ENCODE peak calls at places on chromosomes 1 and 21, in ten cellular contexts. W is fibroblast of pulmonary artery, I is globus pallidus, M is C1 segment of cervical spinal cord, N is right cardiac atrium, A is adipocyte, E is brain microvascular endothelial cell, T is lower leg skin, G is IMR-90, D is putamen. P is an unnamed sample.

GRCh38 chr1:241838831-241839365 is 9.1 kb upstream of the EXO1 start:
- DNase-seq in E (peak; percentile 11), D (no peak), T (no peak), G (peak; percentile 42), M (no peak), N (no peak), I (no peak), A (peak; percentile 21), W (no peak), P (no peak)

GRCh38 chr1:207959141-207959825 is 48.4 kb upstream of the CD34 start:
- DNase-seq in E (peak; percentile 14), T (peak; percentile 64), N (peak; percentile 97), G (peak; percentile 38), D (no peak), A (peak; percentile 69), I (peak; percentile 42), M (no peak), W (peak; percentile 60), P (peak; percentile 30)

GRCh38 chr1:20698195-20698910 is 19.5 kb downstream of the KIF17 start:
- DNase-seq in W (peak; percentile 43), M (no peak), D (no peak), G (peak; percentile 89), A (peak; percentile 37), I (no peak), T (no peak), E (peak; percentile 21), N (peak; percentile 41), P (no peak)

GRCh38 chr1:83815348-83815747 is 183.6 kb downstream of the TTLL7 start:
- DNase-seq in T (peak; percentile 29), E (peak; percentile 49), A (peak; percentile 92), D (no peak), G (peak; percentile 58), W (peak; percentile 48), N (no peak), M (no peak), I (no peak), P (peak; percentile 69)

GRCh38 chr1:29176567-29176966 is 5.1 kb downstream of the SRSF4 start:
- DNase-seq in G (no peak), M (no peak), A (no peak), N (no peak), W (no peak), T (no peak), I (no peak), D (no peak), E (no peak), P (no peak)

GRCh38 chr1:201423655-201424610 is 2.4 kb upstream of the TNNI1 start:
- DNase-seq in I (no peak), N (no peak), G (no peak), M (no peak), T (no peak), E (no peak), W (no peak), D (no peak), A (no peak), P (no peak)

GRCh38 chr1:44827197-44828002 is 15.7 kb downstream of the PTCH2 start:
- DNase-seq in G (no peak), T (no peak), M (no peak), N (peak; percentile 71), D (no peak), E (no peak), W (no peak), A (no peak), I (no peak), P (no peak)

GRCh38 chr1:225921734-225922709 is 2.0 kb downstream of the PYCR2 start:
- DNase-seq in I (no peak), A (no peak), N (peak; percentile 41), E (no peak), W (no peak), D (no peak), T (peak; percentile 44), G (no peak), M (no peak), P (no peak)

GRCh38 chr1:4219111-4219510 is 319.0 kb upstream of the C1orf174 start:
- DNase-seq in W (no peak), T (no peak), D (no peak), G (no peak), E (no peak), A (no peak), I (no peak), M (no peak), N (no peak), P (no peak)

GRCh38 chr1:160776178-160776577 is 19.8 kb upstream of the LY9 start:
- DNase-seq in M (no peak), E (no peak), I (no peak), W (no peak), A (no peak), D (no peak), G (no peak), N (no peak), T (no peak), P (no peak)

GRCh38 chr21:21715286-21715969 is 717.2 kb downstream of the NCAM2 start:
- DNase-seq in N (no peak), M (no peak), A (peak; percentile 80), T (no peak), E (peak; percentile 51), D (no peak), W (peak; percentile 91), I (no peak), G (peak; percentile 93), P (peak; percentile 12)

GRCh38 chr1:37932759-37933158 is 14.1 kb downstream of the INPP5B start:
- DNase-seq in G (peak; percentile 89), T (no peak), I (no peak), D (no peak), E (peak; percentile 63), W (peak; percentile 26), M (no peak), N (no peak), A (peak; percentile 40), P (peak; percentile 34)

GRCh38 chr21:41133896-41134522 is 34.0 kb upstream of the BACE2 start:
- DNase-seq in D (no peak), N (no peak), T (no peak), I (peak; percentile 31), G (peak; percentile 54), A (peak; percentile 67), M (no peak), E (peak; percentile 28), W (peak; percentile 53), P (peak; percentile 36)

GRCh38 chr1:115426271-115426771 is 88.3 kb upstream of the NGF start:
- DNase-seq in T (no peak), N (peak; percentile 90), M (no peak), D (no peak), E (peak; percentile 85), I (no peak), W (peak; percentile 93), G (peak; percentile 91), A (peak; percentile 59), P (peak; percentile 64)

GRCh38 chr1:209704584-209704983 is at the start of gene HSD11B1:
- DNase-seq in A (peak; percentile 95), E (no peak), I (peak; percentile 82), M (no peak), T (peak; percentile 82), N (peak; percentile 89), W (peak; percentile 99), G (peak; percentile 83), D (peak; percentile 82), P (peak; percentile 90)

GRCh38 chr1:44290250-44291094 is 64.6 kb downstream of the ERI3 start:
- DNase-seq in W (no peak), T (no peak), I (no peak), G (no peak), A (no peak), M (no peak), N (no peak), E (no peak), D (no peak), P (no peak)

GRCh38 chr1:31155216-31155806 is 84.4 kb downstream of the NKAIN1 start:
- DNase-seq in D (peak; percentile 13), G (peak; percentile 32), I (no peak), E (peak; percentile 39), A (peak; percentile 87), W (peak; percentile 56), T (peak; percentile 33), N (peak; percentile 85), M (peak; percentile 29), P (no peak)

GRCh38 chr1:100710881-100711660 is 8.5 kb upstream of the VCAM1 start:
- DNase-seq in I (no peak), M (no peak), T (no peak), G (peak; percentile 82), N (no peak), W (peak; percentile 57), D (no peak), E (no peak), A (peak; percentile 78), P (no peak)

GRCh38 chr1:31505884-31506497 is 70.3 kb upstream of the TINAGL1 start:
- DNase-seq in E (peak; percentile 37), W (peak; percentile 49), M (no peak), G (peak; percentile 84), N (no peak), A (peak; percentile 55), T (no peak), D (no peak), I (no peak), P (peak; percentile 42)

GRCh38 chr1:117339866-117340357 is 27.3 kb upstream of the MAN1A2 start:
- DNase-seq in G (peak; percentile 83), D (no peak), N (no peak), E (peak; percentile 14), M (no peak), W (peak; percentile 70), T (no peak), A (peak; percentile 36), I (no peak), P (peak; percentile 2)

GRCh38 chr1:151841141-151841540 is 1.5 kb upstream of the C2CD4D start:
- DNase-seq in G (peak; percentile 72), D (no peak), T (no peak), N (no peak), A (peak; percentile 25), I (peak; percentile 39), W (peak; percentile 37), E (peak; percentile 86), M (no peak), P (peak; percentile 81)

GRCh38 chr1:205303247-205303888 is 18.2 kb downstream of the NUAK2 start:
- DNase-seq in T (no peak), N (no peak), E (no peak), M (no peak), D (no peak), A (no peak), I (no peak), W (no peak), G (no peak), P (no peak)

GRCh38 chr21:33291686-33292085 is 25.5 kb downstream of the IL10RB start:
- DNase-seq in T (no peak), M (no peak), A (no peak), E (no peak), N (no peak), W (no peak), G (no peak), D (no peak), I (no peak), P (no peak)

GRCh38 chr1:9211291-9211811 is 23.2 kb upstream of the H6PD start:
- DNase-seq in I (no peak), D (no peak), G (peak; percentile 98), A (peak; percentile 57), W (peak; percentile 54), M (no peak), T (no peak), E (peak; percentile 98), N (no peak), P (no peak)

GRCh38 chr1:169326644-169327316 is 40.8 kb downstream of the NME7 start:
- DNase-seq in T (no peak), W (peak; percentile 48), N (no peak), M (no peak), G (peak; percentile 59), A (peak; percentile 6), E (no peak), D (no peak), I (no peak), P (no peak)

GRCh38 chr1:108646661-108647269 is 14.1 kb downstream of the HENMT1 start:
- DNase-seq in T (peak; percentile 71), D (peak; percentile 47), W (peak; percentile 91), N (peak; percentile 86), G (peak; percentile 77), A (peak; percentile 74), E (peak; percentile 61), I (peak; percentile 73), M (peak; percentile 53), P (peak; percentile 27)

GRCh38 chr21:46056450-46056903 is 41.4 kb upstream of the COL6A2 start:
- DNase-seq in E (peak; percentile 72), W (peak; percentile 89), A (peak; percentile 89), N (peak; percentile 95), T (peak; percentile 73), M (no peak), G (peak; percentile 94), I (no peak), D (no peak), P (peak; percentile 90)

GRCh38 chr1:202571719-202572339 is 138.4 kb downstream of the SYT2 start:
- DNase-seq in W (peak; percentile 76), T (no peak), E (no peak), N (no peak), I (peak; percentile 50), M (no peak), G (peak; percentile 59), A (peak; percentile 60), D (no peak), P (no peak)

P was measured in stromal cell of bone marrow.